ENCODE peak calls at places on chromosome 17, in six cellular contexts. T is heart left ventricle, Z is endodermal cell, S is neural progenitor cell, V is GM23338, H is ascending aorta. Y is an unnamed sample.

GRCh38 chr17:44375196-44376017 is 11.8 kb upstream of the FAM171A2 start:
- DNase-seq in T (no peak), Z (peak; percentile 85), S (peak; percentile 28), V (peak; percentile 60), H (no peak), Y (no peak)

GRCh38 chr17:63082273-63082861 is 116.3 kb downstream of the TANC2 start:
- DNase-seq in T (no peak), Z (no peak), S (no peak), V (peak; percentile 44), H (no peak), Y (no peak)

GRCh38 chr17:20228410-20228809 is 219.3 kb downstream of the SPECC1 start:
- DNase-seq in T (no peak), Z (no peak), S (no peak), V (no peak), H (no peak), Y (no peak)

GRCh38 chr17:64661981-64662773 is at the start of gene SMURF2:
- DNase-seq in T (peak; percentile 83), Z (peak; percentile 96), S (peak; percentile 90), V (peak; percentile 80), H (peak; percentile 85), Y (peak; percentile 79)

GRCh38 chr17:13596241-13596941 is 5.3 kb downstream of the HS3ST3A1 start:
- DNase-seq in T (no peak), Z (no peak), S (no peak), V (no peak), H (no peak), Y (no peak)

GRCh38 chr17:81381632-81382577 is 13.4 kb upstream of the BAHCC1 start:
- DNase-seq in T (no peak), Z (peak; percentile 51), S (no peak), V (no peak), H (peak; percentile 60), Y (no peak)

GRCh38 chr17:48592592-48592991 is 987 bp downstream of the HOXB5 start:
- DNase-seq in T (no peak), Z (peak; percentile 66), S (no peak), V (no peak), H (no peak), Y (no peak)

GRCh38 chr17:2468270-2468669 is 43.4 kb downstream of the METTL16 start:
- DNase-seq in T (no peak), Z (no peak), S (no peak), V (no peak), H (no peak), Y (no peak)

GRCh38 chr17:17180741-17181525 is 25.2 kb downstream of the PLD6 start:
- DNase-seq in T (peak; percentile 61), Z (no peak), S (no peak), V (no peak), H (no peak), Y (peak; percentile 51)

GRCh38 chr17:18070861-18071340 is 16.8 kb upstream of the DRG2 start:
- DNase-seq in T (no peak), Z (peak; percentile 75), S (peak; percentile 49), V (peak; percentile 19), H (no peak), Y (no peak)

GRCh38 chr17:1493291-1493980 is 950 bp upstream of the MYO1C start:
- DNase-seq in T (peak; percentile 83), Z (no peak), S (no peak), V (no peak), H (no peak), Y (peak; percentile 55)

GRCh38 chr17:41989702-41990419 is 23.3 kb downstream of the CNP start:
- DNase-seq in T (no peak), Z (no peak), S (no peak), V (no peak), H (no peak), Y (no peak)

GRCh38 chr17:43020789-43021738 is 1.1 kb downstream of the VAT1 start:
- DNase-seq in T (peak; percentile 79), Z (peak; percentile 89), S (peak; percentile 64), V (peak; percentile 75), H (peak; percentile 85), Y (peak; percentile 65)

GRCh38 chr17:49018673-49019215 is 21.6 kb downstream of the IGF2BP1 start:
- DNase-seq in T (no peak), Z (peak; percentile 44), S (peak; percentile 37), V (no peak), H (no peak), Y (no peak)

GRCh38 chr17:14051692-14052091 is 17.6 kb upstream of the COX10 start:
- DNase-seq in T (no peak), Z (no peak), S (no peak), V (no peak), H (no peak), Y (no peak)

GRCh38 chr17:74441537-74441936 is 9.6 kb downstream of the GPRC5C start:
- DNase-seq in T (no peak), Z (no peak), S (no peak), V (no peak), H (no peak), Y (no peak)
- H3K4me1 ChIP-seq in T (peaks cover 48% of the 10 kb centered on the region), Z (no peaks in the 10 kb centered on the region), S (peaks cover 20% of the 10 kb centered on the region), V (peaks cover 12% of the 10 kb centered on the region), H (peaks cover 16% of the 10 kb centered on the region), Y (peaks cover 53% of the 10 kb centered on the region)

DNA sequence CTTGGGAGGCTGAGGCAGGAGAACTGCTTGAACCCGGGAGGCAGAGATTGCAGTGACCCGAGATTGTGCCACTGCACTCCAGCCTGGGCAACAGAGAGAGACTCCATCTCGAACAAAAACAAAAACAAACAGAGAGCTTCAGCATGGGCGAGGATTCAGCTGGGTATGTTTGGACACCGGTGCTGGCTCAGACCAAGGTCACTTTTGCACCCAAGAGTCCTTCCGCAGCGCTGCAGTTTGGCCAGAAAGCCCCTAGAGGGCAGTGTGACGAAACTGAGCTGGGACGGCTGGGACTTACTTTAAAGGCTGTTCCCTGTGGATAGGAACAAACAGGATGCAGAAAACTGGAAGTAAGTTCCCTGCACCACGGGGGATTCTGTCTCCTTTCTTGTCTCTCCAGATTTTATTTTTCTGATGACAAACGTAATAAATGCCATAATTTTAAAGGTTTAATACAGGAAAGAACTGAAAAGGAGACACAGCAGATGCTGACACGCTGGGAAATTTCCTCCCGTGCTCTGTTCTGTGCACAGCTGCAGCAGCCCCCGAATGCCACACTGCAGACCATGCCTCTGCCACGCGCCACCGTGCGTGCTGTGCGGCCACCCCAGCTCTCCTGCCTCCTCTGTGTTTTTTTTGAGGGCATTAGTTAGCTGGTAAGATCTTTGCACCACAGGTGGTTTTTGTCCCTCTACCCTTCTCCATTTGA is 25.2 kb upstream of the USP36 start:
- DNase-seq in T (peak; percentile 83), Z (peak; percentile 99), S (peak; percentile 88), V (peak; percentile 89), H (peak; percentile 90), Y (peak; percentile 83)
- H3K27ac ChIP-seq in T (peak overlapping the region; percentile 56), Z (no peak overlapping the region), S (no peak overlapping the region), V (no peak overlapping the region), H (peak overlapping the region; percentile 50), Y (peak overlapping the region; percentile 53)

GRCh38 chr17:59331129-59331928 is at the start of gene YPEL2:
- DNase-seq in T (peak; percentile 98), Z (peak; percentile 100), S (peak; percentile 99), V (peak; percentile 98), H (peak; percentile 97), Y (peak; percentile 99)
- TF ChIP-seq CTCF in T (no peak), Z (no peak), S (no peak), V (no peak), H (no peak), Y (no peak)

DNA sequence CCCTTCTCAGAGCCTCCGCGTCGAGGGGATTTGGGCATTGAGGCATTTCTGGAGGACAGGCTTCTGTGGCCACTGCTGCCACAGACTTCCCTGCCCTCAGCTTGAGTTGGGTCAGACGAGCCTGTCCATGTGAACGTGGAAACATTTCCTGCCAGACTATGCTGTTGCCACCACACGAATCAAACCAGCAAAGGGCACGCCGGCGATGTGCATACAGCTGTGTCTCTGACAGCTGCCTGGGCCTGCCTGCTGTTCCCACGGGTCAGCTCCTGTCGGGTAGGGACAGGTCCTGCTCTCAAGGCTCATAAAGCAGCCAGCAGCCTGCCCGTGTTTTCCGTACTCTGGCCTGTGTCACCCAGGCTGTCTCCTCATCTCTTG is 100.3 kb downstream of the RAB11FIP4 start:
- DNase-seq in T (no peak), Z (no peak), S (no peak), V (no peak), H (no peak), Y (no peak)
- H3K4me1 ChIP-seq in T (peaks cover 25% of the 10 kb centered on the region), Z (peaks cover 7% of the 10 kb centered on the region), S (peaks cover 17% of the 10 kb centered on the region), V (peaks cover 43% of the 10 kb centered on the region), H (peaks cover 10% of the 10 kb centered on the region), Y (peaks cover 66% of the 10 kb centered on the region)

GRCh38 chr17:9028632-9029570 is 7.6 kb downstream of the NTN1 start:
- DNase-seq in T (no peak), Z (peak; percentile 57), S (peak; percentile 52), V (no peak), H (peak; percentile 61), Y (no peak)
- H3K27ac ChIP-seq in T (no peak overlapping the region), Z (no peak overlapping the region), S (no peak overlapping the region), V (no peak overlapping the region), H (peak overlapping the region; percentile 59), Y (no peak overlapping the region)

DNA sequence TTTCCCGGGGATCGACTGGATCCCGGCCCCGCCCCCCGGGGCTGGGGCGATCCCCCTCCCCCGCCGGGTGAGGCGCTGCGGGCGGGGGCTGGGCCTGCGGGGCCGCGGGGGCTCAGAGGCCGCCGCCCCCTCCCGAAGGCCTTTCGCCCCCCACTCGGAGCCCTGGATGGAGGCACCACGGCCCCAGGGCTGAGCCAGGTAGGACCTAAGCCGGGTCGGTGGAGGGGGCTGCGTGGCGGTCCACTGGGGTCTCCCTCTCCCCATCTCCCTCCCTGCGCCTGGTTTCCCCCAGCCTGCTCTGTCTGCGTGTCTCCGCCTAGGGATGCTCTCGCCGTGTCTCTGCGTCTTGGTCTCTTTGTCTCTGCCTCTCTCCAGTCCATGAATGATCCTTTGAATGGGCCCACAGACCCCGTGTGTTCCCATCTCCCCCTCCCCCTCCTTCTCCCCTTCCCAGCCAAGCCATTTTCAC is 1.6 kb upstream of the TMEM256 start:
- DNase-seq in T (no peak), Z (peak; percentile 84), S (peak; percentile 70), V (peak; percentile 41), H (no peak), Y (no peak)
- TF ChIP-seq CTCF in T (no peak), Z (no peak), S (no peak), V (no peak), H (no peak), Y (no peak)

GRCh38 chr17:75873587-75874322 is 4.6 kb downstream of the TRIM47 start:
- DNase-seq in T (no peak), Z (no peak), S (no peak), V (no peak), H (peak; percentile 78), Y (no peak)
- H3K4me1 ChIP-seq in T (peaks cover 87% of the 10 kb centered on the region), Z (peaks cover 5% of the 10 kb centered on the region), S (peaks cover 6% of the 10 kb centered on the region), V (peaks cover 16% of the 10 kb centered on the region), H (peaks cover 52% of the 10 kb centered on the region), Y (peaks cover 95% of the 10 kb centered on the region)

GRCh38 chr17:21370430-21370829 is 5.7 kb upstream of the KCNJ12 start:
- DNase-seq in T (peak; percentile 92), Z (peak; percentile 89), S (peak; percentile 90), V (no peak), H (no peak), Y (peak; percentile 79)
- H3K27ac ChIP-seq in T (peak overlapping the region; percentile 91), Z (no peak overlapping the region), S (peak overlapping the region; percentile 39), V (no peak overlapping the region), H (no peak overlapping the region), Y (peak overlapping the region; percentile 92)

DNA sequence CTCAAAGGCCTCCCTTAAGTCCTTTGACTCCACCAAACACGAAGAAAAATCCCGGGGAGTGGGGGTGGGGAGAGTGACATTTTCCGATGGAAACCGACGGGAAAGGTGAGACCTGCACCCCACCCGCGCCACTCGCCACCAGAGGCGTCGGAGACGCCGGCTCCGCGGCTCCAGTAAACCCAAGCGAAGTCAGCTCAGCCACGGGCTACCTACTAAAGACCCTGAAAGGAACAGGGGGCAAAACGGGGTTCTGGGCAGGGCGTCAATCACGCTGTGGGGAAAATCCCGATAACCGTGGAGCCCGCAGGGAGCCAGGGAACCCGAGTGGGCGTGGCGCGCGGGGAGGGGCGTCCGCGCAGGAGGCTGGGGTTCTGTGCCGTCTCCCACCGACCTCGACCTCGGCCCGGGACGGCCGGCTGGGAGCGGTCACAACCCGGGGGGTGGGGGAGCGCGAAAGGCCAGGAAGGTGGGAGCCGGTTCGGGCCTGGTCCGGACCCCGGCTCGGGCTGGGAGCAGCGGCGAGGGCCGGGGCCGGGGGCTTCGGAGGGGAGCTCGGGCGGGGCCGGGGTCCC is 565 bp downstream of the WDR45B start:
- DNase-seq in T (no peak), Z (peak; percentile 75), S (peak; percentile 54), V (peak; percentile 34), H (peak; percentile 71), Y (no peak)
- TF ChIP-seq CTCF in T (no peak), Z (peak; percentile 31), S (peak; percentile 26), V (no peak), H (no peak), Y (no peak)